ENCODE peak calls at places on chromosome 7, in four cellular contexts. D is HepG2, E is GM12878, X is H1. V is an unnamed sample.

GRCh38 chr7:115009736-115010435 is 88.0 kb downstream of the MDFIC start:
- DNase-seq in D (no peak), E (no peak), X (no peak), V (no peak)

GRCh38 chr7:116691664-116692063 is 19.7 kb downstream of the MET start:
- DNase-seq in E (no peak), D (peak), X (no peak), V (no peak)

GRCh38 chr7:134660242-134660785 is 13.7 kb downstream of the BPGM start:
- DNase-seq in E (no peak), D (no peak), X (no peak), V (no peak)

GRCh38 chr7:155422599-155423336 is 35.2 kb upstream of the EN2 start:
- DNase-seq in E (no peak), X (no peak), D (no peak), V (no peak)

GRCh38 chr7:151490706-151491105 is 29.0 kb downstream of the RHEB start:
- DNase-seq in D (no peak), E (no peak), X (no peak), V (no peak)

GRCh38 chr7:54788664-54789063 is 29.7 kb upstream of the SEC61G start:
- DNase-seq in E (peak), D (peak), X (no peak), V (peak)

GRCh38 chr7:83532229-83532628 is 116.7 kb downstream of the SEMA3E start:
- DNase-seq in X (no peak), E (no peak), D (no peak), V (no peak)

GRCh38 chr7:131300572-131301466 is 26.9 kb upstream of the MKLN1 start:
- DNase-seq in E (no peak), D (no peak), X (no peak), V (no peak)

GRCh38 chr7:48617988-48618387 is 306.4 kb upstream of the CDC14C start:
- DNase-seq in E (no peak), X (no peak), D (no peak), V (no peak)

GRCh38 chr7:3836855-3837254 is 535.8 kb downstream of the SDK1 start:
- DNase-seq in X (no peak), D (no peak), E (no peak), V (no peak)

GRCh38 chr7:50657341-50657873 is 92.2 kb upstream of the DDC start:
- DNase-seq in D (no peak), X (no peak), E (no peak), V (no peak)
- TF ChIP-seq SP1 in D (no peak), X (no peak), E (no peak), V (no peak)

GRCh38 chr7:129667551-129667950 is 56.0 kb downstream of the NRF1 start:
- DNase-seq in E (no peak), X (no peak), D (no peak), V (no peak)
- TF ChIP-seq SUZ12 in E (no peak), X (no peak), D (no peak), V (no peak)

DNA sequence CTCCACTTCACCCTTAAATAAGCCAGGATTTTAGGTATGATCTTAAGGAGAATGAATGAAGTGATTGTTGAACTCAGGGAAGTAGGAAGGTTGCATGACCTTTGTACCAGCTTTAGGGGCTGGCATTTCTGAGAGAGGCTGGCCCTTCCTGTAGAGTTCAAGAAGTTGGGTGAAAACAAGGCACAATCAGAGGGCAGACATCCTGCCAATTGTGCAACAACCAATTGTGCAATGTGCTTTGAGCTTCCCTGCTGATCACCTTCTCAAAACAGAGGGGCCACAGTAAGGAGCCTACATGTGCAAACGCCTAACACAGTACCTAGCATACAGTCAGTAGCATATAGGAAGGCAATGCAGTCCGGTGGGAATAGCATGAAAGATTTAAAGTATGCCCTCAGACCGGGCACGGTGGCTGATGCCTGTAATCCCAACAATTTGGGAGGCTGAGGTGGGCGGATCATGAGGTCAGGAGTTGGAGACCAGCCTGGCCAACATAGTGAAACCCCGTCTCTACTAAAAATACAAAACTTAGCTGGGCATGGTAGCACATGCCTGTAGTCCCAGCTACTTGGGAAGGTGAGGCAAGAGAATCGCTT is 5.4 kb downstream of the CPVL start:
- DNase-seq in D (peak), X (no peak), E (no peak), V (no peak)
- TF ChIP-seq SP1 in D (no peak), X (no peak), E (no peak), V (no peak)

GRCh38 chr7:101538596-101539459 is 90.3 kb downstream of the MYL10 start:
- DNase-seq in D (peak), E (no peak), X (peak), V (peak)
- TF ChIP-seq SUZ12 in D (no peak), E (no peak), X (no peak), V (no peak)

DNA sequence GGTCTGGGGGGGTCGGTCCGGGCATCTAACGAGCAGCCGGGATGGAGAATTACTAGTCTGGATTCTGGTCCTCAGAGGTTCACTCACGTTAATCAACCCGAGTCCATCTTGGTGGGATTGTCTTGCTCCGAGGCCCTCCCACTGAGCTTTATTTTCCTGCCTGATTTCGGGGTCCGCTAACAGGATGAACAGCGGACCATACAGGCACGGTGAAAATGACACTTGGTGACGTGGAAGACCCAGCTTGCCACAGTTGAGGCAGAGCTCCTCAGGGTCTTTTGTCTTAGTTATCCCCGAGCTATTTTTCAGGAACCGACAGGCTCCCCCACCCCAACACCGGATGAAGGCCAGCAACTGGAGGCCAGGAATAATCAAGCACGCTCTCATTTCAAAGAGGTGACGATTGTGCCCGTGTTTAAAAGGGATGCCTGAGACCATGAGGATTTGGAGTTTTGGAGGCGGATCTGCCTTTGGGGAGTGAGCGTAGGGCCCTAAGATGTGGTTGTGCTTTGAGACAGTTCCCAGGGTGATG is 517 bp upstream of the LRRD1 start:
- DNase-seq in X (no peak), E (no peak), D (no peak), V (no peak)
- TF ChIP-seq SP1 in X (no peak), E (no peak), D (no peak), V (no peak)

DNA sequence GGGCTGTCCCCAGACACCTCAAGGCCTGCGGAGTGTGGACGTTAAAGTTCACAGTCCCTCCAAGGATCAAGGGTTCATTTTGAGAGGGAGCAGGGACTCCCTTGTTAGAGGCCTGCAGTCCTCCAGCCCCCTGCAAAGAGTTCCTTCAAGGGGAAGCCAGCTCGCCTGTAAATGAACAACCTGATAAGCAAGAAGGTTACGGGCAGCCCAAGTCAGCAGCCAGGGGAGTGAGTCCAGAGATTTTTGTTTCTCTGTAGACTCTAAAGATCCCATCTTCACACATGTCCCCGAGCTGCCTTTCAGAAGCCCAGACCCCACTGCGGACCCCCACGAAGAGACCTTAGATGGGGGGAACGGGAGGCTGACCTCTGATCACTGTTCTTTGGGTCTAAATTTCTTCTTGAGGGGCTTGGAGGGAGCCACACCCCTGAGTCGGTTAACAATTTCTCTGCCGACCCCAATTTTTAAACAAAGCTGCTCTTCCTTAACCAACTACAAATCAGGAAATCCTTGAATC is 128.7 kb downstream of the VIPR2 start:
- DNase-seq in D (no peak), X (no peak), E (no peak), V (no peak)
- TF ChIP-seq SUZ12 in D (no peak), X (no peak), E (no peak), V (no peak)

DNA sequence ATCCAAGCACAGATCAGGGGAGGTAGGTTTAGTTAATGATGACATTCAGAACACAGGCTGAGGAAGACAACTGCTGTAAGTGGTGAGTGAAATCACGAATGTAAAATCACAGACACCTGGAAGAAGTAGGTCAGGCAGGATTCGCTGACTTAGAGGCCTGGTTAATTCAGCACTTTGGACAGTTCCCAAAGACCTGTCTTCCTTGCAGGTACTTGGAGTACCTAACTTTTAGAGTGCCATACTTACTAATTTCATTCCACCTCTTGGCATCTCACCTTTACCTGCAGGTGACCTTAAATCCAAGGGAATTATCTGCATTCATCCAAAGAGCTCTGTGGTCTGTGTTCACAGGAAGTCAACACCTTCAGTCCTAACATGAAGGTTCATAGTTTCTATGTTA is 822.4 kb downstream of the PHTF2 start:
- DNase-seq in X (no peak), D (peak), E (no peak), V (no peak)
- TF ChIP-seq SP1 in X (no peak), D (no peak), E (no peak), V (no peak)